ENCODE peak calls at places on chromosomes 3 and 15, in six cellular contexts. E is H54, Y is HuH-7.5, B is anterior cingulate cortex, U is upper lobe of right lung, F is AG08396. R is an unnamed sample.

GRCh38 chr15:43880406-43881184 is 53.8 kb downstream of the WDR76 start:
- DNase-seq in E (peak; percentile 37), Y (no peak), B (no peak), U (no peak), F (no peak), R (peak; percentile 52)

GRCh38 chr15:25664761-25665160 is 198.4 kb downstream of the ATP10A start:
- DNase-seq in E (no peak), Y (no peak), B (no peak), U (no peak), F (no peak), R (no peak)

GRCh38 chr15:22866066-22866465 is 27.6 kb downstream of the NIPA2 start:
- DNase-seq in E (no peak), Y (no peak), B (no peak), U (no peak), F (no peak), R (peak; percentile 41)

GRCh38 chr3:129314757-129315385 is 36.2 kb downstream of the HMCES start:
- DNase-seq in E (peak; percentile 87), Y (peak; percentile 95), B (peak; percentile 78), U (peak; percentile 89), F (peak; percentile 95), R (peak; percentile 94)

GRCh38 chr15:69524850-69525249 is 72.2 kb downstream of the RPLP1 start:
- DNase-seq in E (no peak), Y (no peak), B (peak; percentile 21), U (no peak), F (no peak), R (no peak)

GRCh38 chr3:167653155-167653554 is 587 bp downstream of the WDR49 start:
- DNase-seq in E (no peak), Y (no peak), B (no peak), U (no peak), F (no peak), R (no peak)

GRCh38 chr15:40338041-40338657 is 2.6 kb downstream of the CCDC9B start:
- DNase-seq in E (no peak), Y (peak; percentile 92), B (peak; percentile 44), U (peak; percentile 89), F (peak; percentile 75), R (peak; percentile 79)

GRCh38 chr3:46097691-46098241 is 70.5 kb upstream of the XCR1 start:
- DNase-seq in E (no peak), Y (no peak), B (no peak), U (no peak), F (peak; percentile 19), R (peak; percentile 89)

GRCh38 chr3:149657796-149658443 is at the start of gene WWTR1:
- DNase-seq in E (peak; percentile 81), Y (peak; percentile 82), B (peak; percentile 73), U (peak; percentile 95), F (peak; percentile 92), R (peak; percentile 97)